ENCODE peak calls at places on chromosomes 2 and 18, in seven cellular contexts. G is effector memory CD4-positive, alpha-beta T cell; Z is CD4-positive, alpha-beta T cell; X is tibial artery; L is activated T-helper 1 cell treated with anti-CD3 and anti-CD28 coated beads, Interleukin-2, amount 50 U/mL, for 16 hours; C is activated CD4-positive, alpha-beta T cell treated with anti-CD3 and anti-CD28 coated beads, Interleukin-2, amount 10 ng/mL, durations not matched to agents 7 days and 5 days; W is activated gamma-delta T cell treated with Interleukin-2 at 50 U/mL for 16 hours. A is an unnamed sample.

GRCh38 chr2:9262671-9263171 is 56.1 kb downstream of the ASAP2 start:
- DNase-seq in C (no peak), W (no peak), L (no peak), Z (no peak), G (no peak), X (no peak), A (no peak)

GRCh38 chr2:86025976-86026743 is 79.5 kb downstream of the POLR1A start:
- DNase-seq in L (no peak), Z (no peak), X (no peak), G (no peak), W (no peak), C (no peak), A (no peak)

GRCh38 chr2:191241418-191241817 is 3.8 kb upstream of the MYO1B start:
- DNase-seq in L (no peak), G (no peak), W (no peak), Z (no peak), C (no peak), X (no peak), A (no peak)

GRCh38 chr2:6113796-6114195 is 421.6 kb downstream of the SOX11 start:
- DNase-seq in Z (no peak), G (no peak), C (no peak), X (no peak), L (no peak), W (no peak), A (no peak)

GRCh38 chr2:16726577-16726976 is 60.9 kb upstream of the CYRIA start:
- DNase-seq in C (no peak), W (no peak), X (no peak), Z (no peak), L (no peak), G (no peak), A (no peak)

GRCh38 chr18:30376515-30376914 is 666.0 kb downstream of the DSC3 start:
- DNase-seq in L (no peak), G (no peak), Z (no peak), C (no peak), W (no peak), X (no peak), A (peak)

GRCh38 chr2:37011126-37011525 is 44.8 kb upstream of the STRN start:
- DNase-seq in Z (no peak), G (no peak), W (no peak), L (no peak), X (no peak), C (no peak), A (no peak)

GRCh38 chr2:26274058-26274613 is 29.4 kb downstream of the HADHB start:
- DNase-seq in W (no peak), Z (no peak), C (no peak), L (no peak), X (peak), G (no peak), A (no peak)

GRCh38 chr2:196849895-196850294 is 40.7 kb upstream of the C2orf66 start:
- DNase-seq in X (no peak), Z (no peak), G (no peak), C (no peak), W (no peak), L (no peak), A (no peak)

GRCh38 chr2:21657475-21657874 is 533.7 kb downstream of the TDRD15 start:
- DNase-seq in Z (no peak), W (no peak), L (no peak), X (no peak), C (no peak), G (no peak), A (no peak)

GRCh38 chr2:227849906-227850305 is 21.5 kb upstream of the DAW1 start:
- DNase-seq in Z (no peak), C (no peak), L (no peak), W (no peak), X (no peak), G (no peak), A (no peak)

GRCh38 chr2:102094917-102095316 is 47.6 kb upstream of the IL1R1 start:
- DNase-seq in W (no peak), L (no peak), G (no peak), C (no peak), Z (no peak), X (no peak), A (no peak)

GRCh38 chr2:17401096-17401495 is 117.1 kb downstream of the RAD51AP2 start:
- DNase-seq in Z (no peak), G (no peak), W (no peak), C (no peak), X (no peak), L (no peak), A (no peak)

GRCh38 chr18:49321800-49322461 is 138.5 kb downstream of the DYM start:
- DNase-seq in G (no peak), C (no peak), L (no peak), Z (no peak), X (no peak), W (no peak), A (no peak)

GRCh38 chr18:58669731-58670379 is 1.4 kb upstream of the MALT1 start:
- DNase-seq in G (no peak), C (no peak), L (no peak), Z (no peak), X (no peak), W (no peak), A (no peak)

GRCh38 chr2:20585351-20585709 is 65.6 kb downstream of the HS1BP3 start:
- DNase-seq in Z (no peak), L (no peak), W (no peak), C (no peak), G (no peak), X (no peak), A (no peak)

GRCh38 chr2:98569915-98570314 is 38.4 kb downstream of the COA5 start:
- DNase-seq in Z (no peak), C (no peak), W (no peak), X (no peak), L (no peak), G (no peak), A (no peak)

GRCh38 chr2:23615216-23616020 is 230.4 kb downstream of the KLHL29 start:
- DNase-seq in Z (no peak), X (no peak), W (no peak), G (no peak), L (no peak), C (no peak), A (no peak)

GRCh38 chr2:53939656-53940055 is 31.1 kb downstream of the PSME4 start:
- DNase-seq in W (no peak), G (no peak), C (no peak), X (no peak), L (no peak), Z (no peak), A (no peak)

GRCh38 chr18:23043803-23044376 is 91.4 kb upstream of the CABLES1 start:
- DNase-seq in X (no peak), W (no peak), G (no peak), C (no peak), L (no peak), Z (no peak), A (no peak)

A was measured in WTC11.